ENCODE peak calls at places on chromosomes 2 and 18, in eight cellular contexts. One of them, this sample, is unnamed.

GRCh38 chr2:59366288-59366687 is 1125.2 kb upstream of the FANCL start:
- DNase-seq in astrocyte: no peak
- DNase-seq in endothelial cell: no peak
- DNase-seq in head of caudate nucleus: no peak
- DNase-seq in upper lobe of right lung: no peak
- DNase-seq in NCI-H1105: no peak
- DNase-seq in NT2/D1: no peak
- DNase-seq in RPMI7951: no peak
- DNase-seq in this sample: no peak

GRCh38 chr2:6986251-6986893 is 69.2 kb downstream of the RNF144A start:
- DNase-seq in astrocyte: no peak
- DNase-seq in endothelial cell: peak
- DNase-seq in head of caudate nucleus: no peak
- DNase-seq in upper lobe of right lung: no peak
- DNase-seq in NCI-H1105: no peak
- DNase-seq in NT2/D1: peak
- DNase-seq in RPMI7951: peak
- DNase-seq in this sample: peak

GRCh38 chr18:55510809-55511208 is 77.2 kb downstream of the TCF4 start:
- DNase-seq in astrocyte: peak
- DNase-seq in endothelial cell: peak
- DNase-seq in head of caudate nucleus: no peak
- DNase-seq in upper lobe of right lung: no peak
- DNase-seq in NCI-H1105: no peak
- DNase-seq in NT2/D1: no peak
- DNase-seq in RPMI7951: peak
- DNase-seq in this sample: no peak

GRCh38 chr18:62128157-62128556 is 58.7 kb downstream of the PIGN start:
- DNase-seq in astrocyte: peak
- DNase-seq in endothelial cell: no peak
- DNase-seq in head of caudate nucleus: no peak
- DNase-seq in upper lobe of right lung: no peak
- DNase-seq in NCI-H1105: no peak
- DNase-seq in NT2/D1: no peak
- DNase-seq in RPMI7951: peak
- DNase-seq in this sample: no peak

GRCh38 chr2:46135230-46135555 is 162.0 kb upstream of the EPAS1 start:
- DNase-seq in astrocyte: peak
- DNase-seq in endothelial cell: no peak
- DNase-seq in head of caudate nucleus: no peak
- DNase-seq in upper lobe of right lung: no peak
- DNase-seq in NCI-H1105: no peak
- DNase-seq in NT2/D1: no peak
- DNase-seq in RPMI7951: no peak
- DNase-seq in this sample: no peak

GRCh38 chr2:17538022-17538843 is 2.3 kb upstream of the VSNL1 start:
- DNase-seq in astrocyte: peak
- DNase-seq in endothelial cell: peak
- DNase-seq in head of caudate nucleus: no peak
- DNase-seq in upper lobe of right lung: no peak
- DNase-seq in NCI-H1105: no peak
- DNase-seq in NT2/D1: no peak
- DNase-seq in RPMI7951: no peak
- DNase-seq in this sample: peak

GRCh38 chr2:30268296-30268871 is 37.0 kb downstream of the LBH start:
- DNase-seq in astrocyte: no peak
- DNase-seq in endothelial cell: no peak
- DNase-seq in head of caudate nucleus: no peak
- DNase-seq in upper lobe of right lung: no peak
- DNase-seq in NCI-H1105: no peak
- DNase-seq in NT2/D1: no peak
- DNase-seq in RPMI7951: no peak
- DNase-seq in this sample: no peak

GRCh38 chr2:115491394-115491793 is 1049.0 kb downstream of the DPP10 start:
- DNase-seq in astrocyte: no peak
- DNase-seq in endothelial cell: no peak
- DNase-seq in head of caudate nucleus: no peak
- DNase-seq in upper lobe of right lung: no peak
- DNase-seq in NCI-H1105: no peak
- DNase-seq in NT2/D1: no peak
- DNase-seq in RPMI7951: no peak
- DNase-seq in this sample: no peak

GRCh38 chr2:197165020-197165419 is 145.6 kb downstream of the ANKRD44 start:
- DNase-seq in astrocyte: no peak
- DNase-seq in endothelial cell: no peak
- DNase-seq in head of caudate nucleus: no peak
- DNase-seq in upper lobe of right lung: no peak
- DNase-seq in NCI-H1105: no peak
- DNase-seq in NT2/D1: no peak
- DNase-seq in RPMI7951: no peak
- DNase-seq in this sample: no peak

GRCh38 chr2:12452211-12452610 is 264.5 kb upstream of the TRIB2 start:
- DNase-seq in astrocyte: peak
- DNase-seq in endothelial cell: no peak
- DNase-seq in head of caudate nucleus: no peak
- DNase-seq in upper lobe of right lung: no peak
- DNase-seq in NCI-H1105: no peak
- DNase-seq in NT2/D1: no peak
- DNase-seq in RPMI7951: peak
- DNase-seq in this sample: peak

GRCh38 chr18:74356959-74357358 is 41.3 kb downstream of the C18orf63 start:
- DNase-seq in astrocyte: no peak
- DNase-seq in endothelial cell: no peak
- DNase-seq in head of caudate nucleus: no peak
- DNase-seq in upper lobe of right lung: no peak
- DNase-seq in NCI-H1105: no peak
- DNase-seq in NT2/D1: no peak
- DNase-seq in RPMI7951: no peak
- DNase-seq in this sample: no peak

GRCh38 chr2:238936162-238937052 is 88.5 kb downstream of the TWIST2 start:
- DNase-seq in astrocyte: no peak
- DNase-seq in endothelial cell: no peak
- DNase-seq in head of caudate nucleus: no peak
- DNase-seq in upper lobe of right lung: peak
- DNase-seq in NCI-H1105: no peak
- DNase-seq in NT2/D1: no peak
- DNase-seq in RPMI7951: no peak
- DNase-seq in this sample: no peak

This sample was measured in foreskin melanocyte.